ENCODE peak calls at places on chromosomes 3 and 15, in five cellular contexts. E is MM.1S, O is GM23248, W is HCT116, G is mammary epithelial cell. L is an unnamed sample.
A peak's percentile ranks its signal among the peaks of the same experiment; 100 is the strongest.

GRCh38 chr3:134627831-134628230 is 23.0 kb downstream of the KY start:
- DNase-seq in O (peak; percentile 48), G (peak; percentile 21), E (no peak), W (no peak), L (no peak)

GRCh38 chr3:184785856-184786255 is 26.1 kb upstream of the VPS8 start:
- DNase-seq in E (no peak), G (no peak), W (no peak), O (peak; percentile 70), L (no peak)

GRCh38 chr3:196646736-196647216 is 7.3 kb downstream of the NRROS start:
- DNase-seq in G (no peak), O (no peak), W (no peak), E (no peak), L (no peak)

GRCh38 chr3:43866529-43867353 is 176.0 kb downstream of the ABHD5 start:
- DNase-seq in E (no peak), W (no peak), G (peak; percentile 86), O (peak; percentile 99), L (peak; percentile 86)

GRCh38 chr3:98733055-98733777 is 29.9 kb upstream of the ST3GAL6 start:
- DNase-seq in E (peak; percentile 21), O (peak; percentile 19), W (no peak), G (peak; percentile 28), L (peak; percentile 7)

GRCh38 chr15:100448481-100448880 is 80.3 kb downstream of the CERS3 start:
- DNase-seq in G (no peak), W (no peak), O (no peak), E (no peak), L (no peak)

GRCh38 chr15:65869954-65870871 is 922 bp downstream of the RAB11A start:
- DNase-seq in W (no peak), E (no peak), G (peak; percentile 65), O (peak; percentile 63), L (peak; percentile 18)

GRCh38 chr3:155760653-155761052 is 15.8 kb upstream of the PLCH1 start:
- DNase-seq in G (no peak), W (no peak), E (no peak), O (no peak), L (no peak)

GRCh38 chr15:32652178-32652577 is 10.7 kb downstream of the SCG5 start:
- DNase-seq in W (no peak), E (no peak), O (no peak), G (no peak), L (no peak)

GRCh38 chr3:130963878-130964277 is 62.7 kb downstream of the ASTE1 start:
- DNase-seq in O (peak; percentile 95), G (peak; percentile 97), E (no peak), W (peak; percentile 73), L (peak; percentile 99)

GRCh38 chr15:58227706-58228543 is 89.7 kb downstream of the AQP9 start:
- DNase-seq in G (peak; percentile 57), E (peak; percentile 78), W (peak; percentile 78), O (peak; percentile 87), L (peak; percentile 44)

GRCh38 chr3:174955513-174956001 is 96.4 kb downstream of the NAALADL2 start:
- DNase-seq in G (peak; percentile 62), O (peak; percentile 64), E (no peak), W (peak; percentile 22), L (peak; percentile 58)

GRCh38 chr3:11582123-11582968 is 61.4 kb downstream of the VGLL4 start:
- DNase-seq in G (peak; percentile 63), W (no peak), E (no peak), O (peak; percentile 91), L (peak; percentile 90)

GRCh38 chr3:149547413-149547812 is 72.9 kb downstream of the TM4SF4 start:
- DNase-seq in G (no peak), O (peak; percentile 75), E (no peak), W (no peak), L (peak; percentile 86)

GRCh38 chr3:135432402-135432801 is 533.1 kb upstream of the PPP2R3A start:
- DNase-seq in E (no peak), W (no peak), G (no peak), O (no peak), L (no peak)

GRCh38 chr3:3200632-3201212 is 21.2 kb upstream of the CRBN start:
- DNase-seq in W (peak; percentile 31), E (peak; percentile 87), G (peak; percentile 46), O (peak; percentile 82), L (peak; percentile 59)

GRCh38 chr3:48015451-48016182 is 599 bp downstream of the MAP4 start:
- DNase-seq in W (no peak), E (no peak), G (peak; percentile 23), O (peak; percentile 13), L (no peak)

GRCh38 chr3:155560594-155560993 is 184.3 kb downstream of the PLCH1 start:
- DNase-seq in O (peak; percentile 27), E (no peak), W (peak; percentile 58), G (peak; percentile 18), L (peak; percentile 51)

GRCh38 chr15:66831801-66832390 is 129.9 kb downstream of the SMAD6 start:
- DNase-seq in E (no peak), W (no peak), O (no peak), G (no peak), L (no peak)

GRCh38 chr15:47812436-47813109 is 95.3 kb downstream of the SEMA6D start:
- DNase-seq in W (no peak), E (peak; percentile 73), G (peak; percentile 72), O (peak; percentile 6), L (peak; percentile 52)

GRCh38 chr3:188905991-188906635 is 265.7 kb upstream of the TPRG1 start:
- DNase-seq in W (no peak), G (no peak), O (no peak), E (no peak), L (no peak)

GRCh38 chr3:53258600-53259426 is 3.0 kb upstream of the TKT start:
- DNase-seq in O (no peak), E (no peak), W (no peak), G (no peak), L (no peak)

GRCh38 chr3:53255775-53256703 is at the start of gene TKT:
- DNase-seq in O (peak; percentile 95), E (peak; percentile 86), W (no peak), G (peak; percentile 85), L (peak; percentile 69)

GRCh38 chr3:53255360-53255774 is 455 bp downstream of the TKT start:
- DNase-seq in E (peak; percentile 48), O (peak; percentile 76), G (peak; percentile 26), W (no peak), L (no peak)

GRCh38 chr3:53256704-53257055 is 858 bp upstream of the TKT start:
- DNase-seq in G (no peak), W (no peak), E (no peak), O (no peak), L (no peak)

GRCh38 chr3:53257465-53257864 is 1.6 kb upstream of the TKT start:
- DNase-seq in O (no peak), W (no peak), G (no peak), E (no peak), L (no peak)
- H3K9ac ChIP-seq in O (no peak overlapping the region), W (no peak overlapping the region), G (no peak overlapping the region), E (no peak overlapping the region), L (no peak overlapping the region)

DNA sequence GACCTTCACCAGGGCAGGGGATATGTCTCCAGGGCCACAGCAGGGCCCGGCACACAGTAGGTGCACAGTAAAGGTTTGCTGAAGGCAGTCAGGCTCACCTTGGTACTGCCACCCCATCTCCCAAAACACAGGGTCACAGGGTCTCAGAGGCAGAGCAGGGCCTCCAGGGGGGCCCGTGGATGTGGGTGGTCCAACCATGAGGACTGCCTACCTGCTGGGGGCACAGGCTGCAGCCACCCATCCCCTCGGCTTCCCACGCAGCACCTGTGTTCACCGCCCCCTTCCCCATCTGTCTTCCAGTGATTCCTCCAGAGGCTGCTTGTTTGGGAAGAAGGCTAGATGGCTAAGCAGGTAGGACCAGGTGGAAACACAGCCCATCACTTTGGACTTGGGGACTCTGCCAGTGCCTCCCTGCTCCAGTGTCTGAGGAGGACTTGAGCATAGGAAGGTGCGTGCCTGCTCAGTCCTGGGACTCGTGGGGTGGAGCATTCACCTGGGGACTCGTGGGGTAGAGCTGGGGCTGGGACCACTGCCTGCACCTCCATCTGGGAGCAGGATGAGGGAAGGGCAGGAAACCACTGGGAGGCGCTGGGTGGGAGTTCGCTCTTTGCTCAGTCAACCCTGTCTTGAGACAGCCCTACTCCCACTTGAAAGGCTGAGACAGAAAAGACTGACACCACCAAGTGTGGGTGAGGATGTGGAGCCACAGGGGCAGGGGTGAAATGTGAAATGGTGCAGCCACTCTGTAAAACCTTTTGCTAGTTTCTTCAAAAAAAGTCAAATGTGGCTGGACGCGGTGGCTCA is 18.8 kb upstream of the PLXND1 start:
- DNase-seq in E (no peak), O (peak; percentile 21), G (no peak), W (no peak), L (no peak)
- H3K9ac ChIP-seq in E (no peak overlapping the region), O (peak overlapping the region; percentile 60), G (no peak overlapping the region), W (peak overlapping the region; percentile 97), L (no peak overlapping the region)

GRCh38 chr3:58627580-58627894 is 39.0 kb downstream of the FAM3D start:
- DNase-seq in G (no peak), O (no peak), E (no peak), W (no peak), L (peak; percentile 9)

GRCh38 chr3:58629629-58630028 is 36.9 kb downstream of the FAM3D start:
- DNase-seq in E (no peak), G (no peak), O (no peak), W (no peak), L (no peak)

GRCh38 chr3:58630081-58630709 is 36.4 kb downstream of the FAM3D start:
- DNase-seq in G (peak; percentile 43), W (peak; percentile 29), E (peak; percentile 48), O (peak; percentile 67), L (peak; percentile 33)

GRCh38 chr3:58627941-58628340 is 38.6 kb downstream of the FAM3D start:
- DNase-seq in E (no peak), W (no peak), G (no peak), O (no peak), L (no peak)

GRCh38 chr3:58628823-58629562 is 37.6 kb downstream of the FAM3D start:
- DNase-seq in G (no peak), O (peak; percentile 97), W (no peak), E (no peak), L (peak; percentile 92)
- H3K9ac ChIP-seq in G (no peak overlapping the region), O (peak overlapping the region; percentile 28), W (no peak overlapping the region), E (no peak overlapping the region), L (no peak overlapping the region)

GRCh38 chr3:50687127-50687751 is 12.5 kb downstream of the DOCK3 start:
- DNase-seq in E (no peak), O (peak; percentile 33), G (no peak), W (no peak), L (no peak)

GRCh38 chr3:50689558-50689957 is 14.8 kb downstream of the DOCK3 start:
- DNase-seq in E (no peak), O (no peak), G (no peak), W (no peak), L (no peak)

DNA sequence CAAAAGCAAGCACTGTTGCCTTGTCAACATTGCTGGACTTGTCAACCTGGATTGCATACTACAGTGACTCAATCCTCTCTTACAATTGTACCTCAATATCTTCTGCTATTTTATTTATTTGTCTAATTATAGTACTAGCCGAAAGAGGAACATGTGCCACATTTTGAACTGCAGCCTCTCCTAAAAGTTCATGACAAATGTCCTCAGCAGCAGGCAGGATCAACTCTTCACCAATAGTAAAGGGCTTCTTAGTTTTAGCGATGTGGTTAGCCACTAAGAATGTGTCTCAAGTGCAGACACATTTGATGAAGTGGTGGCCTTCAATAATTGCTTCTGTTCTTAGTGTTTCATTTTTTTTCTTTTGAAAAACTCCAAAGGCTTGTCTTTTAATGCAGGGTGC is 13.2 kb downstream of the DOCK3 start:
- DNase-seq in E (no peak), G (no peak), W (no peak), O (no peak), L (no peak)
- H3K9ac ChIP-seq in E (no peak overlapping the region), G (no peak overlapping the region), W (no peak overlapping the region), O (no peak overlapping the region), L (no peak overlapping the region)

L was measured in astrocyte.